ENCODE peak calls at places on chromosomes 6 and 20, in ten cellular contexts. One of them, this sample, is unnamed.

GRCh38 chr20:21099653-21100589 is 6.2 kb downstream of the LINC00237 start:
- DNase-seq in A549: no peak
- DNase-seq in GM06990: peak; percentile 52
- DNase-seq in breast epithelium: no peak
- DNase-seq in keratinocyte: no peak
- DNase-seq in cardiac muscle cell: peak; percentile 53
- DNase-seq in epithelial cell of esophagus: peak; percentile 30
- DNase-seq in HCT116: no peak
- DNase-seq in adrenal gland: peak; percentile 44
- DNase-seq in AG10803: peak; percentile 12
- DNase-seq in this sample: no peak

GRCh38 chr6:18241208-18241836 is 23.0 kb downstream of the DEK start:
- DNase-seq in A549: no peak
- DNase-seq in GM06990: no peak
- DNase-seq in breast epithelium: no peak
- DNase-seq in keratinocyte: no peak
- DNase-seq in cardiac muscle cell: no peak
- DNase-seq in epithelial cell of esophagus: peak; percentile 50
- DNase-seq in HCT116: peak; percentile 59
- DNase-seq in adrenal gland: no peak
- DNase-seq in AG10803: peak; percentile 26
- DNase-seq in this sample: no peak

GRCh38 chr6:154187203-154187602 is 148.2 kb downstream of the OPRM1 start:
- DNase-seq in A549: no peak
- DNase-seq in GM06990: no peak
- DNase-seq in breast epithelium: no peak
- DNase-seq in keratinocyte: no peak
- DNase-seq in cardiac muscle cell: no peak
- DNase-seq in epithelial cell of esophagus: no peak
- DNase-seq in HCT116: no peak
- DNase-seq in adrenal gland: no peak
- DNase-seq in AG10803: no peak
- DNase-seq in this sample: no peak

GRCh38 chr20:3309226-3309625 is 70.2 kb upstream of the SLC4A11 start:
- DNase-seq in A549: no peak
- DNase-seq in GM06990: no peak
- DNase-seq in breast epithelium: no peak
- DNase-seq in keratinocyte: no peak
- DNase-seq in cardiac muscle cell: no peak
- DNase-seq in epithelial cell of esophagus: no peak
- DNase-seq in HCT116: no peak
- DNase-seq in adrenal gland: no peak
- DNase-seq in AG10803: peak; percentile 13
- DNase-seq in this sample: no peak

GRCh38 chr6:4941782-4942672 is 61.8 kb downstream of the RPP40 start:
- DNase-seq in A549: peak; percentile 74
- DNase-seq in GM06990: peak; percentile 35
- DNase-seq in breast epithelium: no peak
- DNase-seq in keratinocyte: peak; percentile 88
- DNase-seq in cardiac muscle cell: no peak
- DNase-seq in epithelial cell of esophagus: peak; percentile 94
- DNase-seq in HCT116: peak; percentile 45
- DNase-seq in adrenal gland: peak; percentile 86
- DNase-seq in AG10803: peak; percentile 97
- DNase-seq in this sample: peak; percentile 71

GRCh38 chr20:51514252-51514651 is 28.3 kb downstream of the NFATC2 start:
- DNase-seq in A549: no peak
- DNase-seq in GM06990: no peak
- DNase-seq in breast epithelium: no peak
- DNase-seq in keratinocyte: no peak
- DNase-seq in cardiac muscle cell: no peak
- DNase-seq in epithelial cell of esophagus: no peak
- DNase-seq in HCT116: no peak
- DNase-seq in adrenal gland: no peak
- DNase-seq in AG10803: peak; percentile 8
- DNase-seq in this sample: no peak

GRCh38 chr6:120938164-120938875 is 396.0 kb downstream of the TBC1D32 start:
- DNase-seq in A549: no peak
- DNase-seq in GM06990: no peak
- DNase-seq in breast epithelium: no peak
- DNase-seq in keratinocyte: no peak
- DNase-seq in cardiac muscle cell: no peak
- DNase-seq in epithelial cell of esophagus: no peak
- DNase-seq in HCT116: no peak
- DNase-seq in adrenal gland: no peak
- DNase-seq in AG10803: no peak
- DNase-seq in this sample: no peak

GRCh38 chr6:160129886-160130615 is 8.4 kb downstream of the SLC22A1 start:
- DNase-seq in A549: no peak
- DNase-seq in GM06990: no peak
- DNase-seq in breast epithelium: no peak
- DNase-seq in keratinocyte: no peak
- DNase-seq in cardiac muscle cell: no peak
- DNase-seq in epithelial cell of esophagus: no peak
- DNase-seq in HCT116: no peak
- DNase-seq in adrenal gland: no peak
- DNase-seq in AG10803: no peak
- DNase-seq in this sample: no peak

GRCh38 chr6:149482542-149483261 is 2.1 kb downstream of the ZC3H12D start:
- DNase-seq in A549: no peak
- DNase-seq in GM06990: peak; percentile 64
- DNase-seq in breast epithelium: no peak
- DNase-seq in keratinocyte: no peak
- DNase-seq in cardiac muscle cell: no peak
- DNase-seq in epithelial cell of esophagus: no peak
- DNase-seq in HCT116: no peak
- DNase-seq in adrenal gland: no peak
- DNase-seq in AG10803: no peak
- DNase-seq in this sample: no peak

GRCh38 chr6:159170999-159171712 is 2.0 kb downstream of the FNDC1 start:
- DNase-seq in A549: no peak
- DNase-seq in GM06990: no peak
- DNase-seq in breast epithelium: no peak
- DNase-seq in keratinocyte: no peak
- DNase-seq in cardiac muscle cell: peak; percentile 8
- DNase-seq in epithelial cell of esophagus: peak; percentile 27
- DNase-seq in HCT116: no peak
- DNase-seq in adrenal gland: peak; percentile 37
- DNase-seq in AG10803: peak; percentile 82
- DNase-seq in this sample: no peak

DNA sequence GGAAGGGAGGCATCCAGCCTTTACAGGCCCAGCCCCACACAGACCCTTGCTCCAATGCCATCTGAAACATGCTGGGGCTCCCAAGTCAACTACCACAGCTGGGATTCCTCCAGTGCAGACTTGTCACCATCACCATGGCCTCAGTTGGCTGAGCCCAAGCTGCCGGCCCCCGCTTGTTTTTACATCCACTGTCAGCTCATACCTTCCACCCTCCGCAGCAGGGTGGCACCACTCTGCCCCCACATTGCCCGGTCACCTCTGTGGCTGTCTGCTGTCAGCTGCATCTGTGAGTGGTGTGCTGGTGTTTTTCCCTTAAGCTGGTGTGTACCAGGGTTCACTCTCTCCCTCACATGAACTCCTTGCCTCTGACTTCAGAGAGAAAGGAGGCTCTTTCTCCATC is 26.0 kb downstream of the GFOD1 start:
- DNase-seq in A549: no peak
- DNase-seq in GM06990: no peak
- DNase-seq in breast epithelium: no peak
- DNase-seq in keratinocyte: no peak
- DNase-seq in cardiac muscle cell: no peak
- DNase-seq in epithelial cell of esophagus: no peak
- DNase-seq in HCT116: no peak
- DNase-seq in adrenal gland: no peak
- DNase-seq in AG10803: no peak
- DNase-seq in this sample: no peak
- TF ChIP-seq CTCF in A549: no peak
- TF ChIP-seq CTCF in GM06990: no peak
- TF ChIP-seq CTCF in breast epithelium: no peak
- TF ChIP-seq CTCF in keratinocyte: no peak
- TF ChIP-seq CTCF in cardiac muscle cell: no peak
- TF ChIP-seq CTCF in epithelial cell of esophagus: no peak
- TF ChIP-seq CTCF in HCT116: no peak
- TF ChIP-seq CTCF in adrenal gland: no peak
- TF ChIP-seq CTCF in AG10803: no peak
- TF ChIP-seq CTCF in this sample: no peak

GRCh38 chr20:11694467-11694866 is 223.2 kb upstream of the BTBD3 start:
- DNase-seq in A549: no peak
- DNase-seq in GM06990: no peak
- DNase-seq in breast epithelium: no peak
- DNase-seq in keratinocyte: no peak
- DNase-seq in cardiac muscle cell: no peak
- DNase-seq in epithelial cell of esophagus: no peak
- DNase-seq in HCT116: no peak
- DNase-seq in adrenal gland: no peak
- DNase-seq in AG10803: no peak
- DNase-seq in this sample: no peak
- H3K4me3 ChIP-seq in A549: no peak overlapping the region
- H3K4me3 ChIP-seq in GM06990: no peak overlapping the region
- H3K4me3 ChIP-seq in breast epithelium: no peak overlapping the region
- H3K4me3 ChIP-seq in keratinocyte: no peak overlapping the region
- H3K4me3 ChIP-seq in cardiac muscle cell: no peak overlapping the region
- H3K4me3 ChIP-seq in epithelial cell of esophagus: no peak overlapping the region
- H3K4me3 ChIP-seq in HCT116: no peak overlapping the region
- H3K4me3 ChIP-seq in adrenal gland: no peak overlapping the region
- H3K4me3 ChIP-seq in AG10803: no peak overlapping the region
- H3K4me3 ChIP-seq in this sample: no peak overlapping the region

GRCh38 chr6:14676977-14677781 is 559.6 kb downstream of the CD83 start:
- DNase-seq in A549: no peak
- DNase-seq in GM06990: no peak
- DNase-seq in breast epithelium: no peak
- DNase-seq in keratinocyte: no peak
- DNase-seq in cardiac muscle cell: no peak
- DNase-seq in epithelial cell of esophagus: no peak
- DNase-seq in HCT116: no peak
- DNase-seq in adrenal gland: no peak
- DNase-seq in AG10803: no peak
- DNase-seq in this sample: no peak
- TF ChIP-seq CTCF in A549: no peak
- TF ChIP-seq CTCF in GM06990: no peak
- TF ChIP-seq CTCF in breast epithelium: no peak
- TF ChIP-seq CTCF in keratinocyte: no peak
- TF ChIP-seq CTCF in cardiac muscle cell: no peak
- TF ChIP-seq CTCF in epithelial cell of esophagus: no peak
- TF ChIP-seq CTCF in HCT116: no peak
- TF ChIP-seq CTCF in adrenal gland: no peak
- TF ChIP-seq CTCF in AG10803: no peak
- TF ChIP-seq CTCF in this sample: no peak

GRCh38 chr6:30544666-30545272 is 11.5 kb downstream of the GNL1 start:
- DNase-seq in A549: peak; percentile 53
- DNase-seq in GM06990: no peak
- DNase-seq in breast epithelium: no peak
- DNase-seq in keratinocyte: no peak
- DNase-seq in cardiac muscle cell: peak; percentile 48
- DNase-seq in epithelial cell of esophagus: peak; percentile 70
- DNase-seq in HCT116: peak; percentile 36
- DNase-seq in adrenal gland: peak; percentile 46
- DNase-seq in AG10803: peak; percentile 70
- DNase-seq in this sample: no peak

GRCh38 chr6:30541515-30542403 is 14.5 kb downstream of the GNL1 start:
- DNase-seq in A549: peak; percentile 52
- DNase-seq in GM06990: peak; percentile 59
- DNase-seq in breast epithelium: peak; percentile 71
- DNase-seq in keratinocyte: peak; percentile 52
- DNase-seq in cardiac muscle cell: peak; percentile 86
- DNase-seq in epithelial cell of esophagus: peak; percentile 89
- DNase-seq in HCT116: peak; percentile 83
- DNase-seq in adrenal gland: peak; percentile 81
- DNase-seq in AG10803: peak; percentile 86
- DNase-seq in this sample: no peak

GRCh38 chr6:30542915-30543314 is 13.4 kb downstream of the GNL1 start:
- DNase-seq in A549: peak; percentile 7
- DNase-seq in GM06990: no peak
- DNase-seq in breast epithelium: no peak
- DNase-seq in keratinocyte: no peak
- DNase-seq in cardiac muscle cell: no peak
- DNase-seq in epithelial cell of esophagus: no peak
- DNase-seq in HCT116: no peak
- DNase-seq in adrenal gland: no peak
- DNase-seq in AG10803: no peak
- DNase-seq in this sample: no peak

GRCh38 chr6:30543824-30544223 is 12.5 kb downstream of the GNL1 start:
- DNase-seq in A549: no peak
- DNase-seq in GM06990: no peak
- DNase-seq in breast epithelium: no peak
- DNase-seq in keratinocyte: no peak
- DNase-seq in cardiac muscle cell: no peak
- DNase-seq in epithelial cell of esophagus: no peak
- DNase-seq in HCT116: no peak
- DNase-seq in adrenal gland: no peak
- DNase-seq in AG10803: no peak
- DNase-seq in this sample: no peak

DNA sequence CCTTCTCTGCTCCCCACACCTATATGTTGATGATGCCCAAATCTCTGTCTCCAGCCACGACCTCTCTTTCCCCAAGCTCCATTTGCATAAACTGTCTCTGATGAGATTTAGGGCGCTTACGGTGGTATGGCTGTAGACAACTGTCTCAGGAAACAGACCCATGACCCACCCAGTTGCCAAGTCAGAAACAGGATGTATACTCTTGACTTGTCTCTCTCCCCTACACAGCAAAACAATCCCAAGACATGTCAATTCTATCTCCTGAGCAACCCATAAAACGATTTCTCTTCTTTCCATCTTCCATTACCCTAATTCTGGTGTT is 13.9 kb downstream of the GNL1 start:
- DNase-seq in A549: no peak
- DNase-seq in GM06990: no peak
- DNase-seq in breast epithelium: no peak
- DNase-seq in keratinocyte: no peak
- DNase-seq in cardiac muscle cell: no peak
- DNase-seq in epithelial cell of esophagus: no peak
- DNase-seq in HCT116: no peak
- DNase-seq in adrenal gland: no peak
- DNase-seq in AG10803: no peak
- DNase-seq in this sample: no peak
- H3K4me3 ChIP-seq in A549: no peak overlapping the region
- H3K4me3 ChIP-seq in GM06990: no peak overlapping the region
- H3K4me3 ChIP-seq in breast epithelium: no peak overlapping the region
- H3K4me3 ChIP-seq in keratinocyte: no peak overlapping the region
- H3K4me3 ChIP-seq in cardiac muscle cell: no peak overlapping the region
- H3K4me3 ChIP-seq in epithelial cell of esophagus: no peak overlapping the region
- H3K4me3 ChIP-seq in HCT116: no peak overlapping the region
- H3K4me3 ChIP-seq in adrenal gland: no peak overlapping the region
- H3K4me3 ChIP-seq in AG10803: no peak overlapping the region
- H3K4me3 ChIP-seq in this sample: no peak overlapping the region

DNA sequence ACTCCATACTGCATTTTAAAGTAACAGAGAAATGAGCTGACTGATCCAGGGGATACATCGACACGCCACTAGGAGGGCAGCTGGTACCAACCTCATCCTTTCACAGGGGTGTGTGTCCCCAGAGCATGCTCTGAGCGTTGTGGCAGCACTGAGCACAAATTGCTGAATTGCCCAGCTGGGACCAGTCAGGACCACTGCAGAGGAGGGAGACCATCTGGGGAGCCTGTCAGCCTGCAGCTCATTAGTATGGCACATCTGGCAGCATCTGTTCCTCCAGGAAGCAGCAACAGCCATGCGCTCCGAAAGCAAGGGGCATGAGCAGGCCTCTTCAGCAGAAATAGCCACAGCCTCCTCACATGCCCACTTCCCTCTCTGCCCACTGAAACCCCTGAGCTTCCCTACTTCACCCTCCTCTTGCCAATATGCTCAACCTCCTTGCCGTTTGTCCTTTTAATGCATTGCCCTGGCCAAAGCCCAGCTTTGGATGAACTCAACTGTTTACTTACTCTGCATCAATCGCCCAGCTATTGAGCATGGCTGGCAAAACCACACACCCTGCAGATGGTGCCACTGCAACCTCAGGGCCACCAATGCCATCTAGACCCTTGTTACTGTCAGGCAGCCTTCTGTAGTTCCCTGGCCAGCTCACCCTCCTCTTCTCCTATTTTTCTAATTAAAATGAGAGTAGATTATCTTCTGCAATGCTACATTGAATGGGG is 77.6 kb upstream of the NEDD9 start:
- DNase-seq in A549: no peak
- DNase-seq in GM06990: no peak
- DNase-seq in breast epithelium: no peak
- DNase-seq in keratinocyte: no peak
- DNase-seq in cardiac muscle cell: no peak
- DNase-seq in epithelial cell of esophagus: no peak
- DNase-seq in HCT116: no peak
- DNase-seq in adrenal gland: no peak
- DNase-seq in AG10803: no peak
- DNase-seq in this sample: no peak
- TF ChIP-seq CTCF in A549: no peak
- TF ChIP-seq CTCF in GM06990: no peak
- TF ChIP-seq CTCF in breast epithelium: no peak
- TF ChIP-seq CTCF in keratinocyte: no peak
- TF ChIP-seq CTCF in cardiac muscle cell: no peak
- TF ChIP-seq CTCF in epithelial cell of esophagus: no peak
- TF ChIP-seq CTCF in HCT116: no peak
- TF ChIP-seq CTCF in adrenal gland: no peak
- TF ChIP-seq CTCF in AG10803: no peak
- TF ChIP-seq CTCF in this sample: no peak

This sample was measured in epithelial cell of proximal tubule.